ENCODE peak calls at places on chromosomes 3 and 15, in six cellular contexts. J is GM23248, I is astrocyte of the spinal cord, A is skeletal muscle cell, Q is cardiac muscle cell, N is lower leg skin. G is an unnamed sample.

GRCh38 chr3:64571982-64572381 is 115.8 kb downstream of the ADAMTS9 start:
- DNase-seq in Q (no peak), N (no peak), A (no peak), I (no peak), J (no peak), G (no peak)

GRCh38 chr3:125057186-125057850 is 1.5 kb upstream of the HEG1 start:
- DNase-seq in J (peak), I (peak), Q (no peak), N (no peak), A (no peak), G (peak)

GRCh38 chr3:193743702-193744047 is 150.7 kb downstream of the OPA1 start:
- DNase-seq in I (no peak), N (no peak), J (no peak), Q (no peak), A (no peak), G (no peak)

GRCh38 chr3:134357914-134358811 is 16.1 kb downstream of the AMOTL2 start:
- DNase-seq in Q (peak), N (no peak), A (peak), I (peak), J (peak), G (peak)

GRCh38 chr3:184275302-184275701 is 520 bp upstream of the ECE2 start:
- DNase-seq in A (no peak), J (no peak), Q (no peak), N (no peak), I (no peak), G (no peak)

GRCh38 chr3:157122116-157122515 is 37.8 kb downstream of the CCNL1 start:
- DNase-seq in I (peak), Q (no peak), A (peak), J (peak), N (no peak), G (peak)

GRCh38 chr3:111768571-111769100 is 90.4 kb upstream of the PHLDB2 start:
- DNase-seq in A (peak), J (peak), Q (no peak), N (no peak), I (peak), G (peak)

GRCh38 chr15:65525622-65526021 is 4.6 kb upstream of the HACD3 start:
- DNase-seq in J (peak), I (no peak), N (no peak), Q (no peak), A (no peak), G (peak)

GRCh38 chr3:156187146-156187769 is 66.9 kb downstream of the KCNAB1 start:
- DNase-seq in Q (no peak), J (peak), A (no peak), I (peak), N (no peak), G (peak)

GRCh38 chr3:103126111-103126510 is 691.3 kb downstream of the ZPLD1 start:
- DNase-seq in N (no peak), J (no peak), I (peak), Q (no peak), A (peak), G (no peak)

GRCh38 chr3:119570229-119570628 is 9.1 kb upstream of the ADPRH start:
- DNase-seq in I (no peak), A (no peak), N (no peak), J (no peak), Q (no peak), G (no peak)

GRCh38 chr3:124384527-124384926 is 345.7 kb upstream of the UMPS start:
- DNase-seq in Q (no peak), N (no peak), A (no peak), I (no peak), J (no peak), G (no peak)

GRCh38 chr3:40237892-40238571 is 71.5 kb upstream of the EIF1B start:
- DNase-seq in N (no peak), A (no peak), J (peak), I (no peak), Q (peak), G (peak)

GRCh38 chr3:115040673-115041286 is 106.3 kb downstream of the ZBTB20 start:
- DNase-seq in N (no peak), A (no peak), I (peak), J (peak), Q (peak), G (peak)

GRCh38 chr15:32936283-32936918 is 218.6 kb downstream of the GREM1 start:
- DNase-seq in A (no peak), J (peak), I (peak), Q (no peak), N (no peak), G (peak)

GRCh38 chr15:34318277-34319079 is 19.1 kb downstream of the SLC12A6 start:
- DNase-seq in N (peak), I (peak), Q (peak), A (peak), J (peak), G (peak)

GRCh38 chr3:13642597-13642996 is 93.7 kb downstream of the FBLN2 start:
- DNase-seq in J (peak), N (no peak), Q (no peak), I (peak), A (no peak), G (no peak)

GRCh38 chr3:177371903-177372302 is 174.6 kb upstream of the TBL1XR1 start:
- DNase-seq in N (no peak), A (no peak), I (no peak), J (no peak), Q (no peak), G (no peak)

GRCh38 chr3:13556214-13556613 is 7.3 kb downstream of the FBLN2 start:
- DNase-seq in J (no peak), A (no peak), N (no peak), Q (no peak), I (no peak), G (no peak)

GRCh38 chr15:77035584-77035983 is 35.3 kb downstream of the TSPAN3 start:
- DNase-seq in Q (no peak), J (no peak), N (no peak), I (no peak), A (no peak), G (no peak)

GRCh38 chr3:139534444-139534812 is 5.1 kb downstream of the RBP1 start:
- DNase-seq in Q (no peak), J (peak), A (peak), N (peak), I (peak), G (peak)
- H3K4me3 ChIP-seq in Q (no peak), J (no peak), A (no peak), N (no peak), I (no peak), G (no peak)

DNA sequence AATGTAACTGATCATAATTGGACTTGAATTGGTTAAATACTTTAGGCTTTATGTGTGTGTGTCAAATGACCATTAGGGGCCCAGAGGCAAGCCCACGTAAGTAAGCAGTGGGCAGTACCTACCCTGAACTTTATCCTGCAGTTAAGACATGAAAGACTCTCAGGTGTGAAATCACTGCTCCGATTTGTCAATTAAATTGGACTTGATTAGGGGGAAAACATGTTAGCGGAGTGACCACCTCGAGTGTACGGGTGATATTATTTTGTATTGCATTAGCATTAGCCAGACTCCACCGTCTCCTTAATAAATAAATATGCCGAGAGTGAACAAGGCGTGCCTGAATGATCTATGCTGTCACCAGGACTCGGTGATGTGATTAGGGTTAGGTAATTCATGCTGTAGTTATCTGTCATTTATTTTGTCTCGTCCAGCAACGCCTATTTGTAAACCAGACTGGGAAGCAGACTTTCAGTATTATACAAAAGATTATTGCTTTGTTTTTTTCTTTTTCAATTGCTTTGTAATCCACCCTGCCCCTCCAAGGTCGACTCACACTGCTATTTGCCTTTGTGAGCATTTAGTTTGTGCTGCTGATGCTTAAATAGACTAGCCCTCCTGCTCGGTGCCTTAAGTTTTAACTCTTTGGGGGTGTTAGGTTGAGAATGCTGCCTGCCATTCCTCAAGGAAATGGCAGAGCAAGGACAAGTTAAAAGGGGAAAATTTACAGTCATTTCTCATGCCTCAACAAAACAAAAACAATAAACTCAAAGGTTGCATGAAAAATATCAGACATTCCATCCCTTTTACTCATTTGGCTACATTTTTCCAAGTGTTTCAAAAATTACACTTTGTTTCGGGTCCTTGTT is 1.8 kb downstream of the RBMS3 start:
- DNase-seq in N (no peak), Q (peak), I (peak), A (no peak), J (peak), G (peak)
- H3K4me3 ChIP-seq in N (peak), Q (peak), I (peak), A (peak), J (peak), G (peak)

DNA sequence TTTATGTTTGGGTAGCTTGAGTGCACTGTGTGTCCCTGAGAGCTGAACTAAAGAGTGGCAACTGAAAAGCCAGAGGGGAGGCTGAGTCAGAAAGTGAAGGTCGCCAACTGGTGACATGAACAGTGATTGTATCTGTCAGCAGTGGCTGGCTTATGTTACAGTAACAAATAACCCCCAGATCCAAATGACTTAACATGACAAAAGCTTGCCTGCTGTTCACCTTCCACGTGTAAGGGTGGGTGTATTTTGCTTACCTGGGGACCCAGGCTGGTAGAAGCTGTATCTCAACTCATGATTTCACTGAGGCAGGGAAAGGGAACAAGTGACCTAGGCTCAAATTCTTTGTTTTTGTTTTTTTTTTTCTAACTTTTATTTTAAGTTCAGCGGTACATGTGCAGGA is 147.3 kb downstream of the THSD4 start:
- DNase-seq in J (no peak), A (no peak), Q (no peak), I (no peak), N (no peak), G (no peak)
- H3K4me3 ChIP-seq in J (no peak), A (no peak), Q (no peak), I (no peak), N (no peak), G (no peak)

DNA sequence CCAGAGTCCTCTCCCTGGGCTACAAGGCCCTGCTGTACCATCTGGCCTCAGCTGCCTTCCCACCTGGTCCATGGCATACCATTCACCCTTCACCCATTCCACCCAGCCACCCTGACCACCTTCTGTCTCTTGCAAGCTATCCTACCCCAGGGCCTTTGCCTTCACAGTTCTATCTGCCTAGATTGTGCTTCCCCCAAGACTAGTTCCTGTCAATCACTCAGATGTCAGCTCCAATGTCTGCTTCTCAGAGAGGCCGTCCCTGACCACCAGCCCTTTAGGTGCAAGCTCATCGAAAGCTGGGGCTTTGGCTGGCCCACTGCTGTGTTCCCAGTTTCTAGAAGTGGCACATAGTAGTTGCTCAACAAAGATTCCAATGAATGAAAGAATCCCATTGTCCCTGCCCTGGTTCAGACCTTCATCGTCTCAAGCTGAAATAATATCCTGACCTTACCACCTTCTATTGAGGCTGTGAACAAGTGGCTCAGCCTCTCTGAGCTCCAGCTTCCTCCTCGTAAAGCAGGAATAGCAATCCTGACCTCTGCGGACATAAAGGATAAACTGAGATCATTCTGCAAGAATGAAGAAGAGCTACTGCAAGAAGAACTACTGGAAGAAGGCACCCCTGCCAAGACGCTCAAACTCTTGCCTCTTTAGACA is 15.8 kb downstream of the EFCAB12 start:
- DNase-seq in Q (no peak), I (peak), A (peak), J (no peak), N (no peak), G (peak)
- H3K4me3 ChIP-seq in Q (no peak), I (no peak), A (no peak), J (no peak), N (no peak), G (no peak)

DNA sequence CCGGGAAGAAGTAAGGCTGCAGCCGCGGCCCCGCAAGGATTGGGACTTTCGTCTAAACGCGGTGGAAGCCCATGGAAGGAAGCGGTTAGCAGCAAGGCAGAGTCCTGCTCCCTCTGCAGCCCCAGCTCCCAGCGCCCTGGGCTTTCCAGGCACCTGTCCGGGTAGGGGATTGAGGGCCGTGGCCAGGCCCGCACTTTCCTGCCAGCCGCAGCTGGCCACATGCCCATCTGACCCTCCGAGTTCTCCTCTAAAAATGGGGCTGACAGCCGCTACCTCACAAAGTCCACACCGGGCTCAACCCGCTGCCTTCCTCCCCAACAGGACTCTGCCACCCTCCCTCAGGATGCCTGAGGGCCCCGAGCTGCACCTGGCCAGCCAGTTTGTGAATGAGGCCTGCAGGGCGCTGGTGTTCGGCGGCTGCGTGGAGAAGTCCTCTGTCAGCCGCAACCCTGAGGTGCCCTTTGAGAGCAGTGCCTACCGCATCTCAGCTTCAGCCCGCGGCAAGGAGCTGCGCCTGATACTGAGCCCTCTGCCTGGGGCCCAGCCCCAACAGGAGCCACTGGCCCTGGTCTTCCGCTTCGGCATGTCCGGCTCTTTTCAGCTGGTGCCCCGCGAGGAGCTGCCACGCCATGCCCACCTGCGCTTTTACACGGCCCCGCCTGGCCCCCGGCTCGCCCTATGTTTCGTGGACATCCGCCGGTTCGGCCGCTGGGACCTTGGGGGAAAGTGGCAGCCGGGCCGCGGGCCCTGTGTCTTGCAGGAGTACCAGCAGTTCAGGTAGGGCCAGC is 1.9 kb downstream of the NEIL1 start:
- DNase-seq in I (no peak), Q (peak), A (no peak), J (peak), N (no peak), G (no peak)
- H3K4me3 ChIP-seq in I (peak), Q (peak), A (peak), J (peak), N (peak), G (peak)

GRCh38 chr15:97235285-97235985 is 725.1 kb upstream of the ARRDC4 start:
- DNase-seq in N (no peak), I (peak), J (peak), A (no peak), Q (peak), G (peak)
- H3K4me3 ChIP-seq in N (no peak), I (no peak), J (peak), A (no peak), Q (no peak), G (no peak)

G was measured in cardiac fibroblast.